ENCODE peak calls at places on chromosome 22, in seven cellular contexts. One of them, this sample, is unnamed.

GRCh38 chr22:19207902-19208283 is 29.4 kb upstream of the SLC25A1 start:
- DNase-seq in KG1: no peak
- DNase-seq in effector memory CD4-positive, alpha-beta T cell: no peak
- DNase-seq in H1: no peak
- DNase-seq in cardiac fibroblast: no peak
- DNase-seq in stimulated activated CD8-positive, alpha-beta memory T cell treated with anti-CD3 and anti-CD28 coated beads, Interleukin-15, amount 100 ng/mL, for 1 hour: no peak
- DNase-seq in NCI-H774: no peak
- DNase-seq in this sample: no peak

GRCh38 chr22:49361164-49361563 is 466.5 kb downstream of the BRD1 start:
- DNase-seq in NCI-H774: no peak
- DNase-seq in H1: no peak
- DNase-seq in KG1: no peak
- DNase-seq in cardiac fibroblast: no peak
- DNase-seq in stimulated activated CD8-positive, alpha-beta memory T cell treated with anti-CD3 and anti-CD28 coated beads, Interleukin-15, amount 100 ng/mL, for 1 hour: no peak
- DNase-seq in effector memory CD4-positive, alpha-beta T cell: no peak
- DNase-seq in this sample: no peak

GRCh38 chr22:48563966-48564330 is 1263.7 kb downstream of the BRD1 start:
- DNase-seq in stimulated activated CD8-positive, alpha-beta memory T cell treated with anti-CD3 and anti-CD28 coated beads, Interleukin-15, amount 100 ng/mL, for 1 hour: no peak
- DNase-seq in cardiac fibroblast: no peak
- DNase-seq in KG1: no peak
- DNase-seq in H1: no peak
- DNase-seq in effector memory CD4-positive, alpha-beta T cell: no peak
- DNase-seq in NCI-H774: no peak
- DNase-seq in this sample: no peak

GRCh38 chr22:39534591-39535301 is 2.2 kb upstream of the RPS19BP1 start:
- DNase-seq in NCI-H774: peak
- DNase-seq in cardiac fibroblast: peak
- DNase-seq in stimulated activated CD8-positive, alpha-beta memory T cell treated with anti-CD3 and anti-CD28 coated beads, Interleukin-15, amount 100 ng/mL, for 1 hour: peak
- DNase-seq in effector memory CD4-positive, alpha-beta T cell: peak
- DNase-seq in H1: no peak
- DNase-seq in KG1: peak
- DNase-seq in this sample: peak

GRCh38 chr22:31901388-31902137 is 42.8 kb upstream of the YWHAH start:
- DNase-seq in stimulated activated CD8-positive, alpha-beta memory T cell treated with anti-CD3 and anti-CD28 coated beads, Interleukin-15, amount 100 ng/mL, for 1 hour: no peak
- DNase-seq in NCI-H774: no peak
- DNase-seq in cardiac fibroblast: peak
- DNase-seq in effector memory CD4-positive, alpha-beta T cell: no peak
- DNase-seq in KG1: no peak
- DNase-seq in H1: no peak
- DNase-seq in this sample: no peak

GRCh38 chr22:19717691-19718254 is 3.5 kb downstream of the SEPTIN5 start:
- DNase-seq in NCI-H774: peak
- DNase-seq in cardiac fibroblast: peak
- DNase-seq in stimulated activated CD8-positive, alpha-beta memory T cell treated with anti-CD3 and anti-CD28 coated beads, Interleukin-15, amount 100 ng/mL, for 1 hour: peak
- DNase-seq in effector memory CD4-positive, alpha-beta T cell: peak
- DNase-seq in H1: no peak
- DNase-seq in KG1: peak
- DNase-seq in this sample: peak

GRCh38 chr22:39283312-39284141 is 35.9 kb downstream of the RPL3 start:
- DNase-seq in KG1: no peak
- DNase-seq in H1: no peak
- DNase-seq in cardiac fibroblast: peak
- DNase-seq in NCI-H774: no peak
- DNase-seq in stimulated activated CD8-positive, alpha-beta memory T cell treated with anti-CD3 and anti-CD28 coated beads, Interleukin-15, amount 100 ng/mL, for 1 hour: no peak
- DNase-seq in effector memory CD4-positive, alpha-beta T cell: no peak
- DNase-seq in this sample: peak

GRCh38 chr22:30880847-30881246 is 87.7 kb downstream of the MORC2 start:
- DNase-seq in cardiac fibroblast: no peak
- DNase-seq in stimulated activated CD8-positive, alpha-beta memory T cell treated with anti-CD3 and anti-CD28 coated beads, Interleukin-15, amount 100 ng/mL, for 1 hour: no peak
- DNase-seq in effector memory CD4-positive, alpha-beta T cell: no peak
- DNase-seq in KG1: no peak
- DNase-seq in NCI-H774: no peak
- DNase-seq in H1: no peak
- DNase-seq in this sample: no peak

GRCh38 chr22:46737976-46738641 is at the start of gene CERK:
- DNase-seq in stimulated activated CD8-positive, alpha-beta memory T cell treated with anti-CD3 and anti-CD28 coated beads, Interleukin-15, amount 100 ng/mL, for 1 hour: no peak
- DNase-seq in cardiac fibroblast: peak
- DNase-seq in KG1: peak
- DNase-seq in NCI-H774: peak
- DNase-seq in H1: no peak
- DNase-seq in effector memory CD4-positive, alpha-beta T cell: peak
- DNase-seq in this sample: peak

This sample was measured in left kidney.